ENCODE peak calls at places on chromosomes 13 and 19, in five cellular contexts. P is hepatocyte, F is upper lobe of left lung, I is kidney, X is transverse colon. K is an unnamed sample. For H3K4me1, the result is how much of the 10 kb centered on the place peaks cover.

GRCh38 chr19:31014668-31015067 is 334.6 kb downstream of the TSHZ3 start:
- DNase-seq in X (no peak), P (no peak), I (no peak), F (no peak), K (no peak)

GRCh38 chr19:54203151-54203611 is 2.5 kb downstream of the RPS9 start:
- DNase-seq in F (no peak), X (no peak), P (peak), I (peak), K (no peak)

GRCh38 chr19:38660724-38661123 is 13.3 kb downstream of the ACTN4 start:
- DNase-seq in X (no peak), P (no peak), I (no peak), F (no peak), K (no peak)

GRCh38 chr13:90757127-90757680 is 590.3 kb upstream of the MIR17HG start:
- DNase-seq in P (no peak), X (no peak), F (no peak), I (no peak), K (no peak)

GRCh38 chr19:37007587-37008220 is 70.5 kb upstream of the ZNF420 start:
- DNase-seq in P (no peak), X (peak), F (peak), I (peak), K (peak)

GRCh38 chr19:7668842-7669241 is at the start of gene RETN:
- DNase-seq in F (no peak), P (no peak), X (no peak), I (no peak), K (no peak)

GRCh38 chr19:6529937-6530384 is 865 bp upstream of the TNFSF9 start:
- DNase-seq in F (no peak), I (no peak), X (no peak), P (no peak), K (no peak)

GRCh38 chr19:10295305-10295846 is 5.6 kb downstream of the ICAM5 start:
- DNase-seq in X (peak), I (no peak), F (peak), P (no peak), K (no peak)

GRCh38 chr13:59780058-59780457 is 383.7 kb downstream of the DIAPH3 start:
- DNase-seq in F (no peak), X (no peak), P (no peak), I (no peak), K (no peak)

GRCh38 chr13:85655040-85655439 is 144.2 kb downstream of the SLITRK6 start:
- DNase-seq in F (no peak), I (no peak), P (no peak), X (no peak), K (no peak)

DNA sequence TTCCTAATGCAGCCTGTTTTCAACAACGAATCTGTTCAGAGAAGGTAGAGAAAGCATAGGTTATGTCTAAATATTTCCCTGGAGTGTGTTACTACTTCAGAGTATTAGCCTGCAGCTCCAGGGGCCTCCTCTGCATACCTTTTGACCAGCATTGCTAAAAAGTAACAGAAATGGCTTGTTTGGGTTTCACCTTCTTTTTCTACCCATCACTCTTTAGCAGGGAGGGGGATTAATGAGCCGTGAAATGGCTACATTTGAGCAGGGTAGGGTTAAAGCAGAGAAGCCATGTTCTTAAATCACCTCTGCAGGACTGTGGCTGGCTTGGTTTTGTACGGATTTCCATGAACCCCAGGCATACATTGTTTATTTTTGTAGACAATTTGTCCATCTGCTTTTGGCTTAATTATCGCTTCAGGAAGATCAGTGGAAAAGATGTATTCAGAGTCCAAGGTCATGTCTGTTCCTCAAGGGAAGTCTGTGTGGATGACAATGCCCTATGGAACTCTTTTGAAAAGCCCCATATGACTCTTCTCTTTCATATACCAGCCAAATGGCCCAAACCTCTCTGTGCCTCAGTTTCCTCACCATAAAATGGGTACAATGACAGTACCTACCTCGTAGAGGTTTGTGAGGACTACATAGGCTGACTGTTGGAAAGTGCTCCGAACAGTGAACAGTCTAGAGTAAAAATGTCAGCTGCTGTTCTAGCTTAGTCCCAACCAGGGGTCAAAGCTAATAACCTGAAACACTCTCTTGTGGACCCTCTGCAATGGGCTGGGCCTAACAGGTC is 104.4 kb downstream of the COL4A2 start:
- DNase-seq in P (no peak), X (no peak), I (no peak), F (no peak), K (no peak)
- H3K4me1 ChIP-seq in P (under half), X (under half), I (under half), F (under half), K (under half)

DNA sequence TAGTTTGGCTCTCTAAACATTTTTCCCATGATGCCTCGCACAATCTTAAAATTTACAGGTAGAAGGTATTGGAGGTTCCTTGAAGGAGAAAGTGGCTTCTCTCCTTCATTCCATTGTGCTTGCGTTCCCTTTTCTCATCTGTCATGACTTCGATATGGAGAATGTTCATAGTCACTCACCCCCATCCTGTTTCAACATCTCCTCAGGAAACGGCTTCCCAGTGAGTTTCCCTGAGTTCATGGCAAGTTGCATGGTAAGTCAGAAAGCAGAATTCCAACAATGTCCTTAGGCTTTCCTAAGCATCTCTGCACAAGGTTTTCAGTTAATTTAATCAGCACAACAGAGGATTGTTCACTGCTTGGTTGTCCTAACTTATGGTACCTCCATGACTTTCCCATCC is 581.8 kb upstream of the SLITRK5 start:
- DNase-seq in I (no peak), P (no peak), X (no peak), F (no peak), K (no peak)
- H3K4me3 ChIP-seq in I (no peak), P (no peak), X (no peak), F (no peak), K (no peak)

GRCh38 chr13:40082644-40083043 is 427.2 kb downstream of the COG6 start:
- DNase-seq in X (no peak), I (no peak), F (no peak), P (no peak), K (no peak)
- TF ChIP-seq CTCF in X (no peak), I (no peak), F (no peak), P (no peak), K (no peak)

GRCh38 chr13:41633776-41634175 is 176.4 kb downstream of the RGCC start:
- DNase-seq in F (no peak), P (no peak), X (no peak), I (no peak), K (no peak)
- H3K4me1 ChIP-seq in F (under half), P (under half), X (under half), I (under half), K (under half)

DNA sequence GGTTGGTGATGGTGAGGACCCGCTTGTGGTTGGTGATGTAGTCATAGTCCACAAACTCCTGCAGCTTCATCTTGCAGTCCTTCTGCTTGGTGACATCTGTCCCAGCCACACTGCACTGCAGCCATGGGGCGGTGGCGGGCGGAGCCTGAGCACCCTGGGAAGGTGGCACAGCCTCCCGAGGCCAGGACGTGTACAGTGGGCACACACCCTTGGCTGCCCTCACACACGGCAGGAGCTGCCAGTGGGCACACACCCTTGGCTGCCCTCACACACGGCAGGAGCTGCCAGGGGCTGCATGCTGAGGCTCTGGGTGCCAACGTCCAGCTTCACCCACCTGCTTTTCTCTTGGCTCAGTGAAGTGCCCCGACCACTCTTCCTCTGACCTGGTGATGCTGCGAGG is 128.7 kb downstream of the TUBA3C start:
- DNase-seq in F (peak), I (no peak), P (no peak), X (no peak), K (no peak)
- H3K4me3 ChIP-seq in F (no peak), I (no peak), P (no peak), X (no peak), K (no peak)

GRCh38 chr13:28138012-28138755 is at the start of gene PAN3:
- DNase-seq in X (peak), I (peak), P (peak), F (peak), K (peak)
- TF ChIP-seq CTCF in X (no peak), I (no peak), P (peak), F (no peak), K (no peak)

GRCh38 chr19:56689198-56689597 is 17.6 kb upstream of the ZNF835 start:
- DNase-seq in I (no peak), X (no peak), F (no peak), P (no peak), K (no peak)
- H3K4me1 ChIP-seq in I (under half), X (under half), F (under half), P (under half), K (under half)

GRCh38 chr19:47049307-47049700 is 880 bp upstream of the TMEM160 start:
- DNase-seq in I (no peak), F (no peak), P (peak), X (no peak), K (no peak)
- H3K4me3 ChIP-seq in I (no peak), F (peak), P (no peak), X (no peak), K (peak)

DNA sequence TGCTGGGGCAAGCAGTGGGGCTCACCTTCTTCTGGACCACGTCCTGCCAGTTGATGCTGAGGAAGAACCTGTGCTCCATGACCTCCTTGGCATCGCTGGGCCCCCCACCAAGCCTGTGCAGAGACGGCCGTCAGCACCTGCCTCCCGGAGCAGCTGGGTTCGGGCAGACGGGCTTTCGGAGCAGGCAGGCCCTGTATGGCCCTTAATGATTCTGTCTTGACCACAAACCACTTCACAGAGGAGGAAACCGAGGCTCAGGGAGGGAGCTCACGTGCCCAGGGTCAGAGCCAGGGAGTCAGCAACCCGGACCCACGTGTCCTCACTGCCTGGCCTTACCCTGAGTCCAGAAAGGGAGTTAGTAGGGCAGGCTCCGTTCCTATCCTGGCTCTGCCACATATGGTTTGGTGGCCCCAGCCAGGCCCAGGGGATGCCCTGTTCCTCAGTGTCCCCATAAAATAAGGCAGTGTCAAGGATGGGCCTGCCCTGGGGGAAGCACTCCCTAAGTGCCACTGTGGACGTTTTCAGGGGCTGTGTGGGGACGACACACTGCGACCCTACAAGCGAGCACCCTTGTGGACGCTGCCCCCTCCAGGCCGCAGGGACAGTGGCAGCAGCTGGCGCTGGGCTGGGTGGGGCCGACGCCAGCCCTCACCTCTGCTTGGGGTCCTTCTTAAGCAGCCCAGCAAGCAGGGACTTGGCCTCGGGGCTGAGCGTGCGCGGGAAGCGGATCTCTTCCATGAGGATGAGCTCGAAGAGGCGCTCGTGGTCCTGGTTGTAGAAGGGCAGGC is 8.9 kb upstream of the CCNP start:
- DNase-seq in X (no peak), P (no peak), F (peak), I (peak), K (no peak)
- TF ChIP-seq CTCF in X (no peak), P (peak), F (no peak), I (no peak), K (no peak)

GRCh38 chr13:114123448-114123847 is 9.0 kb downstream of the RASA3 start:
- DNase-seq in I (peak), X (no peak), F (no peak), P (no peak), K (no peak)
- H3K4me1 ChIP-seq in I (under half), X (under half), F (under half), P (under half), K (under half)